ENCODE peak calls at places on chromosome 9, in four cellular contexts. G is HepG2, S is GM12878, J is K562. E is an unnamed sample.

GRCh38 chr9:74499111-74499601 is 2.0 kb downstream of the RORB start:
- DNase-seq in J (no peak), G (no peak), S (no peak), E (peak; percentile 58)

GRCh38 chr9:135129137-135129695 is 41.7 kb downstream of the OLFM1 start:
- DNase-seq in J (no peak), S (no peak), G (no peak), E (no peak)

GRCh38 chr9:114516913-114517312 is 11.6 kb upstream of the WHRN start:
- DNase-seq in S (no peak), G (no peak), J (no peak), E (no peak)

GRCh38 chr9:31119882-31120481 is 1264.5 kb upstream of the ACO1 start:
- DNase-seq in S (no peak), G (peak; percentile 19), J (no peak), E (peak; percentile 2)

GRCh38 chr9:101445353-101446029 is 9.9 kb upstream of the ALDOB start:
- DNase-seq in J (no peak), G (peak; percentile 73), S (no peak), E (no peak)

GRCh38 chr9:110638381-110638954 is 30.1 kb upstream of the MUSK start:
- DNase-seq in G (no peak), S (no peak), J (no peak), E (no peak)

GRCh38 chr9:124854161-124854560 is 901 bp downstream of the WDR38 start:
- DNase-seq in G (no peak), S (no peak), J (no peak), E (no peak)

GRCh38 chr9:89477811-89478583 is 19.9 kb downstream of the SEMA4D start:
- DNase-seq in J (no peak), G (no peak), S (no peak), E (no peak)

GRCh38 chr9:85522459-85523092 is 219.2 kb downstream of the AGTPBP1 start:
- DNase-seq in G (no peak), J (no peak), S (no peak), E (peak; percentile 68)

GRCh38 chr9:94213513-94214124 is 45.5 kb upstream of the ZNF169 start:
- DNase-seq in S (peak; percentile 50), J (peak; percentile 84), G (peak; percentile 68), E (peak; percentile 80)

GRCh38 chr9:27339661-27340295 is 42.8 kb upstream of the EQTN start:
- DNase-seq in S (no peak), G (no peak), J (no peak), E (no peak)

GRCh38 chr9:2231831-2232230 is 216.7 kb downstream of the SMARCA2 start:
- DNase-seq in J (no peak), G (no peak), S (no peak), E (no peak)

GRCh38 chr9:83992407-83992806 is 11.8 kb downstream of the RMI1 start:
- DNase-seq in S (no peak), G (peak; percentile 84), J (no peak), E (no peak)

DNA sequence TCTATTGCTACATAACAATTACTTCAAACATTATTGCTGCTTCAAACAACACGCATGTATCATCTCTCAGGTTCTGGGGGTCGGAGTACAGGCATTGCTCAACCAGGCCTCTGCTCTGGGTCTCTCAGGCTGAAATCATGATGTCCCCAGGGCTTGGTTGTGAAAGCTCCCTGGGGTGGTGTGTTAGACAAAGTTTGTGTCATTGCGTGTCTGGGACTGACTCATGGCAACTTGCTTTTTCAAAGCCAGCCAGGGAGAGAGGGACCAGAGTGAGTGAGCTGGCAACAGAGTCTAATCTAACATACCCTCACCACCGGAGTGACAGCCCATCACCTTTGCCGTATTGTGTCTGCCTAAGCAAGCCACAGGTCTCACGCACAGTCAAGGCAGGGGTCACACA is 259.2 kb upstream of the NFIL3 start:
- DNase-seq in J (no peak), S (no peak), G (no peak), E (no peak)
- TF ChIP-seq NFIC in J (no peak), S (no peak), G (no peak), E (no peak)

DNA sequence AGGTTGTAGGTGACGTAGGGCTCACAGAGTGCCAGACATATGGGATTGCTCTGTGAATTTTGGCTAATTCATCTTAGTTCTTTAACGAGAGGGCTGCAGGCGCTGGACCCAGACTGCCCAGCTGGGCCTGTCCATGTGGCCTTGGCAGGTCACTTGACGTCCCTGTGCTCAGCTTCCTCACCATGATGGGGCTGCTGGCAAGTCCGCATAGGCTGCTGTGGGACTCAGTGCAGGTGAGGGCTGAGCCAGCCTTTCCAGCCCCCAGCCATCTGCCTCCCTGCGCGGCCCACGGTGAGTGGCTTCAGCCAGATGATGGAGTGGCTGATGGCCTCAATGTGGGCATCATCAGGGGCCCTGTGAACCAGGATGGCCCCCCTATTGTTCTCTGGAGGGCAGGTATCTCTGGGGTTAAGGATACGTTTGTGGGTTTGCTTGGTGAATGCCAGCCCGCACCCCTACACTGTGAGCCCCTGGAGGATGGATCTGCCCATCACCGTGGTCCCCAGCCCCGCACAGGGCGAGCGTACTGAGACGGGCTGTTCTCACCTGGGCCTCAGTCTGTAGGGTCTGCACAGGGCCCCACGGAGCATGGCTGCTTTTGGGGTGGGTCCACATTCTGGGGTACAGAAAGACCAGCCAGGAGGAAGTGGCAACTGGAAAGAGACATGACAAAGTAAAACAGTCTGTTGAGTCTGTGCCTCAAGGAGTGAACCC is 3.7 kb downstream of the CARD19 start:
- DNase-seq in G (no peak), J (no peak), S (no peak), E (no peak)
- TF ChIP-seq MAX in G (no peak), J (no peak), S (no peak), E (no peak)

DNA sequence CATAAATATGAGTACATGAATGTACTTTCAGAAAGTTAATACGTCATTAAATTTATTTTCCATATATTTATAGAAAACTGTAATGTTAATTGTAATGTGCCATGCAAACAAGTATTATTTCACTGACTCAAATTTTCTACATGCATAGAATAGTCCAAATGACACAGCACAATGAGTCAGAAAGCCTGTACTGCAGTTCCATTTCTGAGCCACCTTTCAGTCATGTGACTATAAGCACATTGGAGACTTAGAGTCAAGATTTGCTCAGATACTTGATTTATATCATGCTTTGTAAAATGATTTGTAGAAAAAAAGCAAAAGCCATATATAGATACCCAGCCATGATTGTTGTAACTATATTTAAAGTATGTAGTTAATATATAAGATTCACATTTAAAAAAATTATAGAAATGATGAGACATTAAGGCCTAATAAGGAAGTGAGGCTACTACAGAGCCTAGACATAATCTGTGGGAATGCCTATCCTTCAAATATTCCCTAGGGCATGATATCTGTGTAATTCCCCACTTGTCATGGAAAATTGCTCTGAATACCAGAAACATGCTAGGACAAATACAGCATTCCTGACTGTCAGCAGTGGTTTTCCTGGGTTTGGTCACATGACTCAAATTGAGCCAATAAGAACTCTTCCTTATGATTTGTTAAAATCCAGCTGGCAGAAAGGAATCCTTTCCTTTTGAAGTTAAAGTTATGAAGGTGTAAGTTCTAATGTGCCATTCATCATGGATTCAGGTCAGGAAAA is 50.0 kb downstream of the PTPRD start:
- DNase-seq in G (no peak), J (no peak), S (no peak), E (no peak)
- TF ChIP-seq NFIC in G (no peak), J (no peak), S (no peak), E (no peak)

GRCh38 chr9:98099346-98099745 is 19.7 kb downstream of the TRIM14 start:
- DNase-seq in G (no peak), J (no peak), S (no peak), E (no peak)

GRCh38 chr9:98096091-98096490 is 22.9 kb downstream of the TRIM14 start:
- DNase-seq in S (no peak), G (no peak), J (no peak), E (no peak)

GRCh38 chr9:98095401-98095800 is 23.6 kb downstream of the TRIM14 start:
- DNase-seq in J (no peak), G (no peak), S (no peak), E (no peak)

GRCh38 chr9:98099898-98100297 is 19.1 kb downstream of the TRIM14 start:
- DNase-seq in S (no peak), J (no peak), G (no peak), E (no peak)

GRCh38 chr9:98097836-98098235 is 21.2 kb downstream of the TRIM14 start:
- DNase-seq in J (no peak), G (no peak), S (no peak), E (no peak)
- TF ChIP-seq MAX in J (no peak), G (no peak), S (no peak), E (no peak)